ENCODE peak calls at places on chromosomes 3 and 15, in four cellular contexts. E is neural progenitor cell, V is HepG2, B is H1. S is an unnamed sample. For H3K36me3, the result is how much of the 10 kb centered on the place peaks cover.

GRCh38 chr15:78024141-78024567 is 53.4 kb downstream of the TBC1D2B start:
- DNase-seq in E (no peak), B (no peak), V (no peak), S (no peak)

GRCh38 chr15:46178138-46178537 is 543.3 kb downstream of the SQOR start:
- DNase-seq in V (no peak), E (no peak), B (no peak), S (no peak)

GRCh38 chr3:184011230-184011876 is 6.3 kb downstream of the ABCC5 start:
- DNase-seq in E (no peak), V (no peak), B (no peak), S (no peak)

GRCh38 chr3:127772273-127772672 is 50.0 kb downstream of the MGLL start:
- DNase-seq in E (no peak), B (no peak), V (no peak), S (no peak)

GRCh38 chr3:146359841-146360240 is 108.9 kb upstream of the PLSCR4 start:
- DNase-seq in V (no peak), B (no peak), E (no peak), S (no peak)

GRCh38 chr3:143885803-143886427 is 37.6 kb upstream of the SLC9A9 start:
- DNase-seq in B (no peak), E (peak), V (peak), S (peak)

GRCh38 chr3:53269888-53270880 is 14.4 kb upstream of the TKT start:
- DNase-seq in E (peak), B (peak), V (peak), S (peak)

GRCh38 chr3:102200560-102200959 is 234.3 kb upstream of the ZPLD1 start:
- DNase-seq in V (no peak), B (no peak), E (no peak), S (no peak)

GRCh38 chr3:52112056-52112455 is 42.2 kb downstream of the POC1A start:
- DNase-seq in B (no peak), V (no peak), E (no peak), S (no peak)

GRCh38 chr3:184500344-184500923 is 61.2 kb upstream of the EPHB3 start:
- DNase-seq in V (no peak), E (peak), B (no peak), S (no peak)

GRCh38 chr3:29697989-29698388 is 417.1 kb downstream of the RBMS3 start:
- DNase-seq in V (no peak), E (no peak), B (no peak), S (no peak)

GRCh38 chr3:114846252-114846651 is 300.8 kb downstream of the ZBTB20 start:
- DNase-seq in V (no peak), E (no peak), B (no peak), S (no peak)

GRCh38 chr3:181956122-181956521 is 244.4 kb downstream of the SOX2 start:
- DNase-seq in E (no peak), V (no peak), B (no peak), S (no peak)

GRCh38 chr3:53030864-53031445 is 14.9 kb downstream of the SFMBT1 start:
- DNase-seq in V (no peak), E (no peak), B (peak), S (no peak)

GRCh38 chr15:87538327-87538834 is 718.2 kb downstream of the NTRK3 start:
- DNase-seq in B (no peak), V (no peak), E (no peak), S (no peak)

GRCh38 chr3:137760341-137761098 is 3.6 kb upstream of the SOX14 start:
- DNase-seq in V (no peak), B (peak), E (peak), S (no peak)

GRCh38 chr3:66438045-66438444 is 62.8 kb downstream of the LRIG1 start:
- DNase-seq in B (no peak), V (no peak), E (no peak), S (no peak)

GRCh38 chr3:129428382-129429079 is at the start of gene EFCAB12:
- DNase-seq in B (peak), E (peak), V (peak), S (peak)

GRCh38 chr3:23835807-23836206 is 30.1 kb downstream of the UBE2E1 start:
- DNase-seq in E (no peak), B (no peak), V (no peak), S (no peak)

GRCh38 chr3:190617185-190617584 is 103.3 kb downstream of the IL1RAP start:
- DNase-seq in V (peak), B (no peak), E (peak), S (no peak)

GRCh38 chr3:54954019-54954418 is 26.2 kb upstream of the LRTM1 start:
- DNase-seq in E (peak), V (no peak), B (no peak), S (no peak)

GRCh38 chr15:84987949-84988624 is 6.4 kb downstream of the PDE8A start:
- DNase-seq in V (no peak), E (no peak), B (peak), S (no peak)

GRCh38 chr15:84991313-84991712 is 9.7 kb downstream of the PDE8A start:
- DNase-seq in B (no peak), E (no peak), V (no peak), S (no peak)

GRCh38 chr15:84988909-84989644 is 7.4 kb downstream of the PDE8A start:
- DNase-seq in B (peak), V (no peak), E (no peak), S (no peak)

GRCh38 chr15:84996055-84996454 is 14.4 kb downstream of the PDE8A start:
- DNase-seq in V (no peak), E (no peak), B (no peak), S (no peak)

GRCh38 chr15:84992157-84992940 is 10.7 kb downstream of the PDE8A start:
- DNase-seq in B (peak), V (peak), E (no peak), S (no peak)
- H3K27ac ChIP-seq in B (no peak), V (no peak), E (no peak), S (no peak)

GRCh38 chr3:126354776-126355175 is 2.4 kb downstream of the KLF15 start:
- DNase-seq in E (no peak), V (no peak), B (no peak), S (no peak)

GRCh38 chr3:126351771-126352475 is 5.3 kb downstream of the KLF15 start:
- DNase-seq in V (no peak), B (no peak), E (no peak), S (no peak)

GRCh38 chr3:126353694-126354321 is 3.4 kb downstream of the KLF15 start:
- DNase-seq in V (peak), E (no peak), B (no peak), S (no peak)

GRCh38 chr3:126351086-126351770 is 6.0 kb downstream of the KLF15 start:
- DNase-seq in B (no peak), V (no peak), E (no peak), S (no peak)

DNA sequence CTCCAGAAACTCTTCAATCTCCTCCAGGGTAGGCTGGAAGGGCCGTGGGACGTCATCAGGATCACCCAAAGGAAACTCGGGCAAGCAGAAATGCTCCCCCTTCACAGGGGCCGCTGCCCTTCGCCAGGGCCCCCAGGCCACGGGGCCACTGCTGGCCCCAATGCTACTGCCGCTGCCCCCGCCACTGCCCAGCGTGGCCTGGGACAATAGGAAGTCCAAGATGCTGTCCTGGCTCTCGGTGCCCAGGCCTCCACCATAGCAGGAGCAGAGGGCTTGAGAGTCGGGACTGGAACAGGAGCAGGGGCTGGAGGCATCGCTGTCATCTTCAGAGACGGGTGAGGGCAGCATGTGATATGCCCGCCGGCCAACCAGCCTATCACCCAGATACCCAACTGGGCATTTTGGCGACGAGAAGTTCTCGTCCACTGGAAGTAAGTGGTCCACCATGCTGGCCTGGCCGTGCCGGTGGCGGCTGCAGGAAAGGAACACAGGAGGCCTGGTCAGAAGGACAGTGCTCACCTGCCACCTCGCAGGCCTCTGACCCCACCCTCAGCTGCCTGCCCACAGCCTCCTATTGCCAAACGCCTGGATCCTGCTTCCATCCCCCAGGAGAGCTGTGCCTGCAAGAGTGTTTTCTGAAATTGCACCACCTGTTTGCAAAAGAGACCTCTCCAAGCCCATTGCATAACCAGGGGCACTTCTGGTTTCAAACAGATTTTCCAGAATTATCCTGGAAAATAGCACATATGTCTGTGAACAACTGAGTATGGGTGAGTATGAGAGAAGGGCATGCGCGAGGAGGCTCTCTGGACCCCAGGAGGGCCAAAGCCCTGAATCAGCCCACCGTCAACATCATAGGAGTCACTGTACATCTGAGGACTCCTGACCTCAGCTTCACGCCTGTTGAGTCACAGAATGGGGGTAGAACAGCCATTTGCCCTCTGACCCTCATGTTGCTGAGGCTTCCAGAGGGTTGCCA is 4.4 kb downstream of the KLF15 start:
- DNase-seq in B (no peak), E (no peak), V (peak), S (no peak)
- H3K36me3 ChIP-seq in B (under half), E (under half), V (under half), S (under half)

DNA sequence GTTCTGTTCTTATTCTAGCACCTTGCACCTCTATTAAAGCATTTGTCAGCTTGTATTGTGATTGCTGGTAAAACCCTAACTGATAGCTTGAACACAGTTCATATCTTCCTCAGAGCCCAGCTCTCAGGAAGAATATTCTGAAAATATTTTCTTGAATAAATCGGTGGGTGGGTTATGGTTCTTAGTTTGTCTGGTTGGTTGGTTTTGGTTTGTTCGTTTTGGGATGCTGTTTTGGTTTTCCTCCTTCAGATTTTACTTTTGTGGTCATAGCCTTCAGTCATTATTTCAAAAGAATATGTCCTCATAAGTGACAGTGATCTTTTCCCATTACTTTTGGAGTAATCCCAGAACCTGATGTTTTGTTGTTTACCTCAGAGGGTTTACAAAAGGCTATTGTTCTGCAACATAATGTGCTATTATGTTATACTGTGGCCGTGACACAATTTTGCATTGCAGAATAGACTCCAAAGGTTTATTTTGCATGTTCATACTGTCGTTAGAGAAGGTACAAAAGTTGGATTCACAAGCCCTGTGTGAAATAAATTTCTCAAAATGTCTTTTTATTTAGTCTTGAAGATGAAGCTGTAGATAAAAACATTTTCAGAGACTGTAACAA is 2.7 kb upstream of the TMEM87A start:
- DNase-seq in V (peak), B (no peak), E (peak), S (no peak)
- H3K4me3 ChIP-seq in V (peak), B (no peak), E (no peak), S (no peak)

GRCh38 chr15:31341501-31342195 is 15.0 kb downstream of the KLF13 start:
- DNase-seq in V (no peak), B (no peak), E (no peak), S (no peak)

GRCh38 chr15:31339558-31339895 is 12.9 kb downstream of the KLF13 start:
- DNase-seq in E (no peak), V (no peak), B (no peak), S (no peak)

GRCh38 chr15:31341036-31341435 is 14.4 kb downstream of the KLF13 start:
- DNase-seq in E (no peak), B (no peak), V (no peak), S (no peak)

GRCh38 chr15:31340047-31340446 is 13.4 kb downstream of the KLF13 start:
- DNase-seq in B (no peak), E (no peak), V (no peak), S (no peak)

GRCh38 chr15:31340591-31340990 is 14.0 kb downstream of the KLF13 start:
- DNase-seq in B (no peak), E (no peak), V (no peak), S (no peak)
- H3K27ac ChIP-seq in B (no peak), E (no peak), V (no peak), S (no peak)

S was measured in iPS DF 6.9.